ENCODE peak calls at places on chromosomes 13 and 19, in ten cellular contexts. F is GM12865, V is pancreas, Q is AG10803, L is heart right ventricle, N is right lobe of liver, A is upper lobe of left lung, J is heart left ventricle, P is AG04450, K is mucosa of descending colon. U is an unnamed sample.
A peak's percentile ranks its signal among the peaks of the same experiment; 100 is the strongest.

GRCh38 chr13:43368003-43368402 is 344.6 kb downstream of the DNAJC15 start:
- DNase-seq in F (no peak), V (no peak), Q (peak; percentile 70), L (no peak), N (no peak), A (no peak), J (no peak), P (no peak), K (no peak), U (peak; percentile 81)

GRCh38 chr19:5968431-5969373 is 9.2 kb downstream of the RANBP3 start:
- DNase-seq in F (no peak), V (peak; percentile 85), Q (no peak), L (no peak), N (no peak), A (peak; percentile 77), J (no peak), P (no peak), K (no peak), U (no peak)

GRCh38 chr19:40271706-40272105 is 13.4 kb downstream of the AKT2 start:
- DNase-seq in F (no peak), V (peak; percentile 1), Q (no peak), L (no peak), N (no peak), A (no peak), J (no peak), P (no peak), K (no peak), U (no peak)

GRCh38 chr19:39544201-39544903 is 4.4 kb upstream of the EID2 start:
- DNase-seq in F (no peak), V (no peak), Q (peak; percentile 56), L (no peak), N (no peak), A (no peak), J (no peak), P (no peak), K (no peak), U (peak; percentile 14)

GRCh38 chr19:20165971-20166592 is 932 bp upstream of the ZNF486 start:
- DNase-seq in F (no peak), V (no peak), Q (no peak), L (no peak), N (no peak), A (peak; percentile 37), J (no peak), P (no peak), K (no peak), U (no peak)

GRCh38 chr13:27427663-27428062 is 3.2 kb downstream of the GTF3A start:
- DNase-seq in F (no peak), V (no peak), Q (peak; percentile 45), L (no peak), N (no peak), A (peak; percentile 53), J (no peak), P (no peak), K (no peak), U (no peak)

GRCh38 chr19:35911173-35911572 is 3.1 kb upstream of the TYROBP start:
- DNase-seq in F (no peak), V (no peak), Q (no peak), L (no peak), N (no peak), A (no peak), J (no peak), P (no peak), K (no peak), U (no peak)

GRCh38 chr13:97222934-97223710 is 989 bp downstream of the MBNL2 start:
- DNase-seq in F (peak; percentile 11), V (no peak), Q (peak; percentile 88), L (no peak), N (no peak), A (no peak), J (no peak), P (no peak), K (no peak), U (no peak)

GRCh38 chr19:1068111-1069001 is 1.4 kb downstream of the ARHGAP45 start:
- DNase-seq in F (peak; percentile 75), V (peak; percentile 63), Q (no peak), L (peak; percentile 45), N (peak; percentile 56), A (peak; percentile 64), J (peak; percentile 51), P (no peak), K (peak; percentile 70), U (no peak)

GRCh38 chr13:103772576-103772975 is 706.4 kb upstream of the SLC10A2 start:
- DNase-seq in F (peak; percentile 3), V (no peak), Q (no peak), L (no peak), N (no peak), A (no peak), J (no peak), P (no peak), K (no peak), U (no peak)

GRCh38 chr13:48750588-48751383 is 97.1 kb downstream of the CYSLTR2 start:
- DNase-seq in F (no peak), V (no peak), Q (peak; percentile 51), L (peak; percentile 63), N (no peak), A (no peak), J (peak; percentile 66), P (no peak), K (no peak), U (peak; percentile 51)

GRCh38 chr13:48746816-48747215 is 93.1 kb downstream of the CYSLTR2 start:
- DNase-seq in F (no peak), V (no peak), Q (no peak), L (no peak), N (no peak), A (no peak), J (no peak), P (no peak), K (no peak), U (no peak)

GRCh38 chr13:48749144-48749543 is 95.4 kb downstream of the CYSLTR2 start:
- DNase-seq in F (no peak), V (no peak), Q (peak; percentile 16), L (no peak), N (no peak), A (no peak), J (peak; percentile 50), P (no peak), K (no peak), U (peak; percentile 43)

GRCh38 chr13:48748681-48749080 is 95.0 kb downstream of the CYSLTR2 start:
- DNase-seq in F (no peak), V (no peak), Q (no peak), L (no peak), N (no peak), A (no peak), J (no peak), P (no peak), K (no peak), U (peak; percentile 17)

GRCh38 chr13:48749699-48750473 is 96.2 kb downstream of the CYSLTR2 start:
- DNase-seq in F (peak; percentile 89), V (peak; percentile 77), Q (peak; percentile 91), L (peak; percentile 79), N (no peak), A (peak; percentile 65), J (peak; percentile 90), P (peak; percentile 86), K (peak; percentile 63), U (peak; percentile 97)
- H3K4me3 ChIP-seq in F (no peak overlapping the region), V (no peak overlapping the region), Q (no peak overlapping the region), L (no peak overlapping the region), N (no peak overlapping the region), A (no peak overlapping the region), J (no peak overlapping the region), P (no peak overlapping the region), K (no peak overlapping the region), U (no peak overlapping the region)

GRCh38 chr13:74556002-74556551 is 421.9 kb upstream of the KLF12 start:
- DNase-seq in F (no peak), V (no peak), Q (no peak), L (no peak), N (no peak), A (no peak), J (no peak), P (no peak), K (no peak), U (no peak)
- TF ChIP-seq CTCF in F (no peak), V (no peak), Q (no peak), L (no peak), N (no peak), A (no peak), J (no peak), P (no peak), K (no peak), U (no peak)

GRCh38 chr19:34431681-34432402 is 3.7 kb downstream of the UBA2 start:
- DNase-seq in F (no peak), V (no peak), Q (no peak), L (no peak), N (no peak), A (no peak), J (no peak), P (peak; percentile 41), K (no peak), U (peak; percentile 23)
- H3K4me3 ChIP-seq in F (no peak overlapping the region), V (no peak overlapping the region), Q (no peak overlapping the region), L (no peak overlapping the region), N (no peak overlapping the region), A (no peak overlapping the region), J (no peak overlapping the region), P (no peak overlapping the region), K (no peak overlapping the region), U (no peak overlapping the region)

DNA sequence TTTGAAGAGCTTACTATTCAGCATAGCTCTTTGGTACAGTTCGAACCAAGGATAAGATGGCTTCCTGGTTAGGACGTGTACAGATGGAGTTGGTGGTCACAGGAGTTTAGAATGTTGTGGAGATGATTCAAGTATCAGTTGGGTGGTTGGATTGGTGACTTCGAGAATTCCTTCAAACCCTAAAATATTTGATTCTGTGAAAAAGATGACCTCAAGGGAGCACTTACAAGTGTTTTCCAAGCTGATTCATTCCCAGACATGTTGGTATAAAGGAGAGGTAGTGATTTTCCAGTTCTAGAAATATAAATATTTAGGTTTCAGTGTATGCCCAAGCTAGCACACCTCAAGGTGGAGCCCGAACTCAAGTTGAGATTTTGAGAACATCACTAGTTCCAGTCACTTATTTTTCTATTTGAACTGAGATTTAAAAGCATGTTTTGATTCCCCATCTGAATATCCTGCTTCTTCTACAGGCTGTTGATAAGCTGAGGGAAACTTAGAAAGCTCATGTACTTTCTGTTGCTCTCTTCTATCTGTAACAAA is 306.1 kb downstream of the DCT start:
- DNase-seq in F (no peak), V (no peak), Q (peak; percentile 73), L (no peak), N (no peak), A (no peak), J (no peak), P (peak; percentile 27), K (no peak), U (peak; percentile 14)
- TF ChIP-seq CTCF in F (no peak), V (no peak), Q (no peak), L (no peak), N (no peak), A (no peak), J (no peak), P (peak; percentile 17), K (no peak), U (no peak)

GRCh38 chr19:16607819-16608218 is 20.2 kb downstream of the MED26 start:
- DNase-seq in F (no peak), V (peak; percentile 65), Q (no peak), L (no peak), N (no peak), A (no peak), J (no peak), P (no peak), K (no peak), U (no peak)
- H3K4me3 ChIP-seq in F (no peak overlapping the region), V (no peak overlapping the region), Q (no peak overlapping the region), L (no peak overlapping the region), N (no peak overlapping the region), A (no peak overlapping the region), J (no peak overlapping the region), P (no peak overlapping the region), K (no peak overlapping the region), U (no peak overlapping the region)

GRCh38 chr13:73107970-73108369 is 49.2 kb downstream of the KLF5 start:
- DNase-seq in F (no peak), V (no peak), Q (no peak), L (no peak), N (no peak), A (no peak), J (no peak), P (no peak), K (no peak), U (no peak)
- TF ChIP-seq CTCF in F (no peak), V (no peak), Q (no peak), L (no peak), N (no peak), A (no peak), J (no peak), P (no peak), K (no peak), U (no peak)